ENCODE peak calls at places on chromosomes 13 and 19, in four cellular contexts. P is GM12878, W is IMR-90, Y is K562. K is an unnamed sample.

GRCh38 chr19:4375164-4375619 is 25.2 kb downstream of the SH3GL1 start:
- DNase-seq in P (no peak), W (no peak), Y (peak; percentile 74), K (peak; percentile 47)

GRCh38 chr13:112343591-112343990 is 32.6 kb upstream of the SPACA7 start:
- DNase-seq in P (no peak), W (no peak), Y (no peak), K (no peak)

GRCh38 chr19:3403489-3404323 is 37.3 kb downstream of the NFIC start:
- DNase-seq in P (no peak), W (peak; percentile 97), Y (peak; percentile 53), K (no peak)

GRCh38 chr19:40278361-40279045 is 6.6 kb downstream of the AKT2 start:
- DNase-seq in P (no peak), W (no peak), Y (no peak), K (no peak)

GRCh38 chr19:45716314-45717130 is 14.2 kb downstream of the FBXO46 start:
- DNase-seq in P (no peak), W (no peak), Y (peak; percentile 39), K (peak; percentile 50)

GRCh38 chr13:48009298-48009697 is 8.2 kb upstream of the SUCLA2 start:
- DNase-seq in P (no peak), W (peak; percentile 51), Y (no peak), K (peak; percentile 65)

GRCh38 chr13:27549406-27549981 is 70.8 kb downstream of the LNX2 start:
- DNase-seq in P (no peak), W (no peak), Y (no peak), K (peak; percentile 36)

GRCh38 chr13:85093808-85094207 is 705.4 kb downstream of the SLITRK6 start:
- DNase-seq in P (no peak), W (no peak), Y (no peak), K (no peak)

GRCh38 chr13:50081106-50081898 is 66.1 kb downstream of the KCNRG start:
- DNase-seq in P (no peak), W (no peak), Y (peak; percentile 47), K (no peak)

GRCh38 chr19:3986260-3987041 is 1.2 kb upstream of the EEF2 start:
- DNase-seq in P (peak; percentile 56), W (peak; percentile 73), Y (peak; percentile 67), K (peak; percentile 81)

GRCh38 chr19:47158879-47159509 is 28.4 kb downstream of the SAE1 start:
- DNase-seq in P (no peak), W (peak; percentile 15), Y (no peak), K (no peak)

GRCh38 chr13:29754486-29754806 is 96.0 kb downstream of the UBL3 start:
- DNase-seq in P (no peak), W (peak; percentile 61), Y (no peak), K (no peak)

GRCh38 chr13:36086117-36086516 is 45.1 kb downstream of the DCLK1 start:
- DNase-seq in P (no peak), W (no peak), Y (no peak), K (no peak)

GRCh38 chr13:77579971-77580370 is 44.5 kb downstream of the SCEL start:
- DNase-seq in P (no peak), W (no peak), Y (no peak), K (no peak)

GRCh38 chr13:66748712-66749111 is 481.4 kb downstream of the PCDH9 start:
- DNase-seq in P (no peak), W (no peak), Y (no peak), K (no peak)

GRCh38 chr19:33905937-33906577 is 109.4 kb downstream of the KCTD15 start:
- DNase-seq in P (no peak), W (no peak), Y (peak; percentile 32), K (peak; percentile 22)

GRCh38 chr13:42747399-42747873 is 33.9 kb upstream of the FAM216B start:
- DNase-seq in P (no peak), W (peak; percentile 99), Y (no peak), K (peak; percentile 7)

GRCh38 chr19:37932985-37933953 is 26.3 kb downstream of the SIPA1L3 start:
- DNase-seq in P (no peak), W (peak; percentile 61), Y (no peak), K (peak; percentile 88)

GRCh38 chr19:40322951-40323615 is 25.1 kb downstream of the C19orf47 start:
- DNase-seq in P (no peak), W (no peak), Y (no peak), K (no peak)

GRCh38 chr13:52879950-52880650 is 31.7 kb upstream of the PCDH8 start:
- DNase-seq in P (no peak), W (no peak), Y (no peak), K (no peak)

GRCh38 chr13:40508112-40508511 is 158.3 kb downstream of the FOXO1 start:
- DNase-seq in P (no peak), W (no peak), Y (no peak), K (no peak)

GRCh38 chr19:13082192-13083007 is 20.3 kb downstream of the LYL1 start:
- DNase-seq in P (no peak), W (peak; percentile 62), Y (peak; percentile 65), K (peak; percentile 58)

GRCh38 chr13:40668335-40668734 is 1.9 kb upstream of the FOXO1 start:
- DNase-seq in P (no peak), W (no peak), Y (peak; percentile 57), K (peak; percentile 47)

GRCh38 chr19:45498411-45499195 is at the start of gene PPM1N:
- DNase-seq in P (no peak), W (peak; percentile 17), Y (no peak), K (no peak)

GRCh38 chr19:46992699-46993535 is 26.7 kb upstream of the NPAS1 start:
- DNase-seq in P (no peak), W (no peak), Y (no peak), K (no peak)

GRCh38 chr19:12098040-12098439 is 33.5 kb downstream of the ZNF844 start:
- DNase-seq in P (no peak), W (no peak), Y (no peak), K (no peak)

GRCh38 chr13:67367385-67367784 is 137.2 kb upstream of the PCDH9 start:
- DNase-seq in P (no peak), W (no peak), Y (no peak), K (no peak)

GRCh38 chr13:111327701-111328100 is 7.3 kb downstream of the TEX29 start:
- DNase-seq in P (no peak), W (no peak), Y (no peak), K (no peak)

GRCh38 chr19:35295792-35296462 is 4.0 kb downstream of the MAG start:
- DNase-seq in P (no peak), W (no peak), Y (peak; percentile 66), K (no peak)

GRCh38 chr19:2494447-2495129 is 18.7 kb downstream of the GADD45B start:
- DNase-seq in P (no peak), W (peak; percentile 79), Y (peak; percentile 66), K (peak; percentile 62)

GRCh38 chr13:33264620-33264978 is 21.0 kb downstream of the STARD13 start:
- DNase-seq in P (no peak), W (no peak), Y (no peak), K (no peak)

GRCh38 chr19:48741222-48741999 is 1.0 kb upstream of the RASIP1 start:
- DNase-seq in P (no peak), W (no peak), Y (peak; percentile 96), K (peak; percentile 66)

GRCh38 chr19:48739400-48739825 is 997 bp downstream of the RASIP1 start:
- DNase-seq in P (no peak), W (no peak), Y (no peak), K (no peak)

GRCh38 chr19:48740705-48741030 is 258 bp upstream of the RASIP1 start:
- DNase-seq in P (no peak), W (no peak), Y (no peak), K (no peak)

GRCh38 chr19:48738557-48739399 is 1.6 kb downstream of the RASIP1 start:
- DNase-seq in P (peak; percentile 11), W (peak; percentile 65), Y (peak; percentile 99), K (peak; percentile 95)

GRCh38 chr19:48739835-48740704 is at the start of gene RASIP1:
- DNase-seq in P (no peak), W (no peak), Y (no peak), K (no peak)
- H3K4me2 ChIP-seq in P (peak within 1 kb of the TSS; percentile 75), W (no peak within 1 kb of the TSS), Y (peak within 1 kb of the TSS; percentile 89), K (peak within 1 kb of the TSS; percentile 100)

DNA sequence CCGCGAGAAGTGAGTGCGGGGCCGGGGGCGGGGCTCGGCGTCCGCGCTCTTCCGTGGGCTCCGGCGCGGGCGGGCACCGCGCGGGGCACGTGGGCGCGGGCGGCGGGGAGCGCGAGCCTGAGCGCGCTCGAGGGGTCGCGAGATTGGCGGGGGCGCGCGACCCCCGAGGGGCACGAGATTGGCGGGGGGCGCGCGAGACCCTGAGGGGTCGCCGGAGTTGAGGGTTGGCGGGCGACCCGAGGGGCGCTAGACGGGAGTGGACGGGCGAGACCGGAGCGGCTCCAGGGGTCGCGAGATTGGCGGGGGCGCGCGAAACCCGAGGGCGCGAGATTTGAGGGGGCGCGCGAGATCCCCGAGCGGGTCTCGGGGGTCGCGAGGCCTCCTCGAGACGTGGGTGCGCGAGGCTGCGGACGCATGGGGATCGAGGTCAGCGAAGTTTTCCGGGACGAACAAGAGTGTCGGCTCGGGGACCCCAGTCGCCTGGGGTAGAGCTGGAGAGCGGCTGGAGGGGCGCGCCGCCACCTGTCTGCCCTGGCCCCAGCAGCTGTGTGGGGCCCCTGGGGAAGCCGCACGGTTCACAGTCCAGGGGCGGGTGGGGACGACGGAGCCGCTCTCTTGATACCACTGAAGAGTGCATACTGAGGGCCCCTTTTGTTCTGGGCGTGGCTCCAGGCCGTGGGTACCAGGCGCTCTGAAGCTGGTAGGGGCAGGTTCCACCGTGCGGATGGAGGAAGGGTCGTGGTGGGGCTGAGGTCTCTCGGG is 682 bp downstream of the SSBP4 start:
- DNase-seq in P (no peak), W (no peak), Y (peak; percentile 34), K (no peak)
- TF ChIP-seq CEBPB in P (no peak), W (no peak), Y (no peak), K (no peak)

GRCh38 chr13:74135306-74136088 is 1.3 kb upstream of the KLF12 start:
- DNase-seq in P (peak; percentile 19), W (peak; percentile 75), Y (peak; percentile 38), K (peak; percentile 33)
- TF ChIP-seq RAD21 in P (no peak), W (no peak), Y (no peak), K (no peak)

GRCh38 chr13:23723463-23723862 is 153.3 kb downstream of the TNFRSF19 start:
- DNase-seq in P (no peak), W (peak; percentile 78), Y (no peak), K (no peak)
- H3K4me2 ChIP-seq in P (no peak overlapping the region), W (no peak overlapping the region), Y (no peak overlapping the region), K (no peak overlapping the region)

GRCh38 chr19:1221141-1221903 is 15.7 kb downstream of the STK11 start:
- DNase-seq in P (no peak), W (peak; percentile 54), Y (no peak), K (peak; percentile 61)
- TF ChIP-seq CEBPB in P (no peak), W (no peak), Y (no peak), K (no peak)

K was measured in A549.